ENCODE peak calls at places on chromosomes 13 and 19, in five cellular contexts. One of them, this sample, is unnamed.

GRCh38 chr13:60431108-60431700 is 34.2 kb downstream of the TDRD3 start:
- DNase-seq in CD8-positive, alpha-beta T cell: no peak
- DNase-seq in dorsolateral prefrontal cortex: no peak
- DNase-seq in endodermal cell: no peak
- DNase-seq in sigmoid colon: no peak
- DNase-seq in this sample: no peak

GRCh38 chr13:79197933-79198332 is 208.1 kb downstream of the RBM26 start:
- DNase-seq in dorsolateral prefrontal cortex: no peak
- DNase-seq in CD8-positive, alpha-beta T cell: no peak
- DNase-seq in sigmoid colon: no peak
- DNase-seq in endodermal cell: no peak
- DNase-seq in this sample: no peak

GRCh38 chr13:24178847-24179845 is 18.6 kb downstream of the SPATA13 start:
- DNase-seq in endodermal cell: no peak
- DNase-seq in dorsolateral prefrontal cortex: no peak
- DNase-seq in sigmoid colon: no peak
- DNase-seq in CD8-positive, alpha-beta T cell: no peak
- DNase-seq in this sample: no peak

GRCh38 chr13:24135674-24136300 is 24.7 kb upstream of the SPATA13 start:
- DNase-seq in endodermal cell: no peak
- DNase-seq in CD8-positive, alpha-beta T cell: no peak
- DNase-seq in sigmoid colon: no peak
- DNase-seq in dorsolateral prefrontal cortex: no peak
- DNase-seq in this sample: no peak

GRCh38 chr19:49889687-49890348 is 6.9 kb downstream of the IL4I1 start:
- DNase-seq in CD8-positive, alpha-beta T cell: peak; percentile 75
- DNase-seq in endodermal cell: peak; percentile 96
- DNase-seq in sigmoid colon: no peak
- DNase-seq in dorsolateral prefrontal cortex: peak; percentile 53
- DNase-seq in this sample: peak; percentile 73

GRCh38 chr19:10876459-10877240 is 5.3 kb downstream of the CARM1 start:
- DNase-seq in CD8-positive, alpha-beta T cell: no peak
- DNase-seq in endodermal cell: peak; percentile 40
- DNase-seq in dorsolateral prefrontal cortex: no peak
- DNase-seq in sigmoid colon: no peak
- DNase-seq in this sample: no peak

GRCh38 chr19:31160346-31160926 is 188.8 kb downstream of the TSHZ3 start:
- DNase-seq in sigmoid colon: no peak
- DNase-seq in dorsolateral prefrontal cortex: no peak
- DNase-seq in endodermal cell: no peak
- DNase-seq in CD8-positive, alpha-beta T cell: no peak
- DNase-seq in this sample: no peak

GRCh38 chr13:37587236-37587635 is 11.3 kb downstream of the POSTN start:
- DNase-seq in endodermal cell: no peak
- DNase-seq in CD8-positive, alpha-beta T cell: no peak
- DNase-seq in dorsolateral prefrontal cortex: no peak
- DNase-seq in sigmoid colon: no peak
- DNase-seq in this sample: no peak

GRCh38 chr19:1310853-1311180 is 25.1 kb downstream of the EFNA2 start:
- DNase-seq in CD8-positive, alpha-beta T cell: no peak
- DNase-seq in sigmoid colon: no peak
- DNase-seq in endodermal cell: no peak
- DNase-seq in dorsolateral prefrontal cortex: no peak
- DNase-seq in this sample: no peak

GRCh38 chr13:41428155-41428554 is 29.2 kb upstream of the RGCC start:
- DNase-seq in CD8-positive, alpha-beta T cell: peak; percentile 49
- DNase-seq in sigmoid colon: no peak
- DNase-seq in endodermal cell: peak; percentile 63
- DNase-seq in dorsolateral prefrontal cortex: no peak
- DNase-seq in this sample: no peak

GRCh38 chr13:54934121-54934520 is 1905.5 kb downstream of the OLFM4 start:
- DNase-seq in endodermal cell: no peak
- DNase-seq in dorsolateral prefrontal cortex: no peak
- DNase-seq in sigmoid colon: no peak
- DNase-seq in CD8-positive, alpha-beta T cell: no peak
- DNase-seq in this sample: no peak

GRCh38 chr13:59680429-59681024 is 483.2 kb downstream of the DIAPH3 start:
- DNase-seq in endodermal cell: no peak
- DNase-seq in dorsolateral prefrontal cortex: no peak
- DNase-seq in CD8-positive, alpha-beta T cell: no peak
- DNase-seq in sigmoid colon: no peak
- DNase-seq in this sample: no peak

GRCh38 chr13:43058318-43058674 is 34.9 kb downstream of the DNAJC15 start:
- DNase-seq in CD8-positive, alpha-beta T cell: peak; percentile 14
- DNase-seq in sigmoid colon: no peak
- DNase-seq in dorsolateral prefrontal cortex: no peak
- DNase-seq in endodermal cell: peak; percentile 65
- DNase-seq in this sample: no peak

GRCh38 chr19:3509566-3509989 is 3.5 kb downstream of the FZR1 start:
- DNase-seq in endodermal cell: no peak
- DNase-seq in CD8-positive, alpha-beta T cell: no peak
- DNase-seq in sigmoid colon: no peak
- DNase-seq in dorsolateral prefrontal cortex: no peak
- DNase-seq in this sample: no peak

GRCh38 chr19:17530586-17530985 is 19.1 kb downstream of the PGLS start:
- DNase-seq in dorsolateral prefrontal cortex: no peak
- DNase-seq in sigmoid colon: no peak
- DNase-seq in endodermal cell: peak; percentile 86
- DNase-seq in CD8-positive, alpha-beta T cell: no peak
- DNase-seq in this sample: no peak

GRCh38 chr19:52191951-52192350 is 2.1 kb downstream of the PPP2R1A start:
- DNase-seq in dorsolateral prefrontal cortex: no peak
- DNase-seq in sigmoid colon: no peak
- DNase-seq in CD8-positive, alpha-beta T cell: no peak
- DNase-seq in endodermal cell: no peak
- DNase-seq in this sample: no peak

GRCh38 chr13:44197791-44198770 is 175.5 kb upstream of the SERP2 start:
- DNase-seq in sigmoid colon: no peak
- DNase-seq in endodermal cell: no peak
- DNase-seq in CD8-positive, alpha-beta T cell: no peak
- DNase-seq in dorsolateral prefrontal cortex: no peak
- DNase-seq in this sample: no peak

GRCh38 chr19:8370176-8371010 is 6.4 kb downstream of the ANGPTL4 start:
- DNase-seq in endodermal cell: no peak
- DNase-seq in sigmoid colon: no peak
- DNase-seq in dorsolateral prefrontal cortex: no peak
- DNase-seq in CD8-positive, alpha-beta T cell: no peak
- DNase-seq in this sample: no peak

GRCh38 chr13:93080587-93080986 is 146.0 kb upstream of the GPC6 start:
- DNase-seq in endodermal cell: no peak
- DNase-seq in CD8-positive, alpha-beta T cell: no peak
- DNase-seq in sigmoid colon: no peak
- DNase-seq in dorsolateral prefrontal cortex: no peak
- DNase-seq in this sample: no peak

GRCh38 chr13:23322353-23323336 is 110.9 kb downstream of the SACS start:
- DNase-seq in CD8-positive, alpha-beta T cell: no peak
- DNase-seq in dorsolateral prefrontal cortex: no peak
- DNase-seq in sigmoid colon: no peak
- DNase-seq in endodermal cell: no peak
- DNase-seq in this sample: no peak

GRCh38 chr19:54188224-54188871 is 1.0 kb downstream of the MBOAT7 start:
- DNase-seq in dorsolateral prefrontal cortex: no peak
- DNase-seq in sigmoid colon: no peak
- DNase-seq in endodermal cell: peak; percentile 62
- DNase-seq in CD8-positive, alpha-beta T cell: peak; percentile 68
- DNase-seq in this sample: peak; percentile 47

GRCh38 chr13:85379433-85379832 is 419.8 kb downstream of the SLITRK6 start:
- DNase-seq in endodermal cell: no peak
- DNase-seq in CD8-positive, alpha-beta T cell: no peak
- DNase-seq in sigmoid colon: no peak
- DNase-seq in dorsolateral prefrontal cortex: no peak
- DNase-seq in this sample: no peak

GRCh38 chr19:862529-863304 is 3.3 kb downstream of the CFD start:
- DNase-seq in CD8-positive, alpha-beta T cell: peak; percentile 82
- DNase-seq in dorsolateral prefrontal cortex: no peak
- DNase-seq in sigmoid colon: no peak
- DNase-seq in endodermal cell: peak; percentile 95
- DNase-seq in this sample: peak; percentile 81

GRCh38 chr19:4816388-4817165 is 14.9 kb downstream of the TICAM1 start:
- DNase-seq in dorsolateral prefrontal cortex: no peak
- DNase-seq in endodermal cell: no peak
- DNase-seq in sigmoid colon: no peak
- DNase-seq in CD8-positive, alpha-beta T cell: no peak
- DNase-seq in this sample: no peak

GRCh38 chr13:77565635-77566034 is 30.1 kb downstream of the SCEL start:
- DNase-seq in endodermal cell: no peak
- DNase-seq in dorsolateral prefrontal cortex: no peak
- DNase-seq in sigmoid colon: no peak
- DNase-seq in CD8-positive, alpha-beta T cell: no peak
- DNase-seq in this sample: no peak

GRCh38 chr13:107299717-107300116 is 731.8 kb upstream of the ARGLU1 start:
- DNase-seq in dorsolateral prefrontal cortex: no peak
- DNase-seq in sigmoid colon: no peak
- DNase-seq in CD8-positive, alpha-beta T cell: no peak
- DNase-seq in endodermal cell: no peak
- DNase-seq in this sample: no peak

GRCh38 chr19:12664406-12665280 is 1.9 kb downstream of the MAN2B1 start:
- DNase-seq in dorsolateral prefrontal cortex: no peak
- DNase-seq in CD8-positive, alpha-beta T cell: no peak
- DNase-seq in endodermal cell: peak; percentile 92
- DNase-seq in sigmoid colon: no peak
- DNase-seq in this sample: no peak

GRCh38 chr13:40272776-40273139 is 393.7 kb downstream of the FOXO1 start:
- DNase-seq in sigmoid colon: no peak
- DNase-seq in dorsolateral prefrontal cortex: no peak
- DNase-seq in endodermal cell: no peak
- DNase-seq in CD8-positive, alpha-beta T cell: no peak
- DNase-seq in this sample: no peak

GRCh38 chr13:98246538-98247172 is 69.6 kb upstream of the RNF113B start:
- DNase-seq in CD8-positive, alpha-beta T cell: no peak
- DNase-seq in sigmoid colon: no peak
- DNase-seq in dorsolateral prefrontal cortex: no peak
- DNase-seq in endodermal cell: no peak
- DNase-seq in this sample: no peak

GRCh38 chr13:35961461-35962220 is 169.5 kb downstream of the DCLK1 start:
- DNase-seq in CD8-positive, alpha-beta T cell: no peak
- DNase-seq in sigmoid colon: no peak
- DNase-seq in dorsolateral prefrontal cortex: no peak
- DNase-seq in endodermal cell: no peak
- DNase-seq in this sample: no peak

GRCh38 chr19:28445826-28446225 is 767.1 kb downstream of the UQCRFS1 start:
- DNase-seq in CD8-positive, alpha-beta T cell: no peak
- DNase-seq in endodermal cell: peak; percentile 40
- DNase-seq in dorsolateral prefrontal cortex: no peak
- DNase-seq in sigmoid colon: no peak
- DNase-seq in this sample: no peak
- H3K4me3 ChIP-seq in CD8-positive, alpha-beta T cell: no peak overlapping the region
- H3K4me3 ChIP-seq in endodermal cell: no peak overlapping the region
- H3K4me3 ChIP-seq in dorsolateral prefrontal cortex: no peak overlapping the region
- H3K4me3 ChIP-seq in sigmoid colon: no peak overlapping the region
- H3K4me3 ChIP-seq in this sample: no peak overlapping the region

DNA sequence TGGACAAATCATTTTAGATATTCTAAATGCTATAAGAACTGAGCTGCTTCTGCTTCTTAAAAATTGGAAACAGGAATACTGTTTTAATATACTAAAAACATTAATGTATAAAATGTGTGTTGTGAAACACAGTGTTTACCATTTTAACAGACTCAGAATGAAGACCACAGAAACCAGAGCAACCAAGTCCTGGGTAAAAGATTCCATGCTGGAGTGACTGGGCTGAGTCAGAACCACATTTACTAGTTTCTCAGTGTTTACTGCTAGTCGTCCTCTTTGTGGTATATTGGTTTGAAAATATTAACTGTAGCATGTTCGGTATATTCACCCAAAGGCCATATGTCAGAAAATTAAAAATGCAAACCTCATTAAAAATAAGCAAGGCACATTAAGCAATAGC is 31.9 kb downstream of the ANKRD10 start:
- DNase-seq in CD8-positive, alpha-beta T cell: no peak
- DNase-seq in endodermal cell: no peak
- DNase-seq in sigmoid colon: no peak
- DNase-seq in dorsolateral prefrontal cortex: no peak
- DNase-seq in this sample: no peak
- H3K27ac ChIP-seq in CD8-positive, alpha-beta T cell: no peak overlapping the region
- H3K27ac ChIP-seq in endodermal cell: no peak overlapping the region
- H3K27ac ChIP-seq in sigmoid colon: no peak overlapping the region
- H3K27ac ChIP-seq in dorsolateral prefrontal cortex: no peak overlapping the region
- H3K27ac ChIP-seq in this sample: no peak overlapping the region

GRCh38 chr13:101417043-101417406 is 717 bp upstream of the NALCN start:
- DNase-seq in endodermal cell: no peak
- DNase-seq in sigmoid colon: no peak
- DNase-seq in CD8-positive, alpha-beta T cell: no peak
- DNase-seq in dorsolateral prefrontal cortex: peak; percentile 33
- DNase-seq in this sample: no peak
- H3K4me3 ChIP-seq in endodermal cell: peak overlapping the region; percentile 81
- H3K4me3 ChIP-seq in sigmoid colon: no peak overlapping the region
- H3K4me3 ChIP-seq in CD8-positive, alpha-beta T cell: no peak overlapping the region
- H3K4me3 ChIP-seq in dorsolateral prefrontal cortex: peak overlapping the region; percentile 77
- H3K4me3 ChIP-seq in this sample: no peak overlapping the region

GRCh38 chr19:42207767-42208259 is 9.7 kb downstream of the DEDD2 start:
- DNase-seq in sigmoid colon: no peak
- DNase-seq in dorsolateral prefrontal cortex: no peak
- DNase-seq in endodermal cell: no peak
- DNase-seq in CD8-positive, alpha-beta T cell: peak; percentile 35
- DNase-seq in this sample: no peak

GRCh38 chr19:42208612-42209011 is 8.9 kb downstream of the DEDD2 start:
- DNase-seq in dorsolateral prefrontal cortex: no peak
- DNase-seq in sigmoid colon: no peak
- DNase-seq in endodermal cell: no peak
- DNase-seq in CD8-positive, alpha-beta T cell: no peak
- DNase-seq in this sample: no peak

GRCh38 chr19:42203700-42204099 is 13.8 kb downstream of the DEDD2 start:
- DNase-seq in endodermal cell: no peak
- DNase-seq in CD8-positive, alpha-beta T cell: no peak
- DNase-seq in dorsolateral prefrontal cortex: no peak
- DNase-seq in sigmoid colon: no peak
- DNase-seq in this sample: no peak

GRCh38 chr19:42204684-42205083 is 12.8 kb downstream of the DEDD2 start:
- DNase-seq in sigmoid colon: no peak
- DNase-seq in dorsolateral prefrontal cortex: no peak
- DNase-seq in endodermal cell: no peak
- DNase-seq in CD8-positive, alpha-beta T cell: no peak
- DNase-seq in this sample: no peak

DNA sequence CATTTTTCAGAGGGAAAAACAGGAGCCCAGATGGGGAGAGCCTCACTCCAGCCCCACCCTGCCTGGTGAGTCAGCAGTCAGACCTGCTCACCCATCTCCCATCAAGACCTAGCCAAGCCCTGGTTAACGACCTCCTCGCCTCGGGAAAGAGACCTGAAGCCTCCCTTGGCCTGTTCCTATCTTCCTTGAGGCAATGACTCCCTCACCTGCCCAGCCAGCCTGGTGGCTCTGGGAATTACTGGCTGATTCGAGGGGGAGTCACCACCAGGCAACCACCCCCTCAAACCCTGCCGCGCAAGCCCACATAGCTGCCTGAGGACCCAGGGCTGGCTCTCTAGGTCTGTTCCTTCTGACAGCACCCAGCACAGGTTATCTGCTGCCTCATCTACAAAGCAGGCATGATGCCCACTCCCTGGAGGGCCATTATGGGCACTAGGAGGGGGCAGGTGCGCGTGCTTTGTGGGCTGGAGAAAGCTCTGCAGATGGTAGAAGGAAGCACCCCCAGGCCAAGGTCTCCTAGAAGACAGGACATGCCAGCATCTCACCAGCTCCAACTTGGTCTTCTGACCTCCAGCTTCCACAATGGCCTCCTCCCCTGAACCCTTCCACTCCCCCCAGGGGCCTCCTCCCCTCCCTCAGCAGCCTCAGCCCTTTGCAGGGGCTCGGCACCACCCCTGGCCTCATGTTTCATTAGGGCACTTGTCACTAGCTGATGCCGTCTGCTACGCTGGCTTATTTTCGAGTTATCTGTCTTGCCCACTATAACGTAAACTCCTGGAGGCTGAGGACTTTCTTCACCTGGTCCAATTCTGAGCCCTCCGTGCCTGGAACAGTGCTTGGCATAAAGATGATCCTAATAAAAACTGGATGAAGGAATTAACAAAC is 10.4 kb downstream of the DEDD2 start:
- DNase-seq in CD8-positive, alpha-beta T cell: no peak
- DNase-seq in endodermal cell: no peak
- DNase-seq in dorsolateral prefrontal cortex: no peak
- DNase-seq in sigmoid colon: no peak
- DNase-seq in this sample: no peak
- H3K27ac ChIP-seq in CD8-positive, alpha-beta T cell: no peak overlapping the region
- H3K27ac ChIP-seq in endodermal cell: no peak overlapping the region
- H3K27ac ChIP-seq in dorsolateral prefrontal cortex: no peak overlapping the region
- H3K27ac ChIP-seq in sigmoid colon: no peak overlapping the region
- H3K27ac ChIP-seq in this sample: peak overlapping the region; percentile 43